ENCODE peak calls at places on chromosomes 13 and 19, in nine cellular contexts. One of them, this sample, is unnamed. For H3K4me1, the result is how much of the 10 kb centered on the place peaks cover.

GRCh38 chr13:106561551-106562170 is 6.3 kb downstream of the ARGLU1 start:
- DNase-seq in left ventricle myocardium inferior: no peak
- DNase-seq in K562: no peak
- DNase-seq in BE2C: no peak
- DNase-seq in ascending aorta: no peak
- DNase-seq in keratinocyte: no peak
- DNase-seq in GM23338: no peak
- DNase-seq in ovary: no peak
- DNase-seq in CD8-positive, alpha-beta T cell: peak
- DNase-seq in this sample: no peak

GRCh38 chr13:47499358-47500150 is 501.5 kb downstream of the SUCLA2 start:
- DNase-seq in left ventricle myocardium inferior: no peak
- DNase-seq in K562: no peak
- DNase-seq in BE2C: no peak
- DNase-seq in ascending aorta: no peak
- DNase-seq in keratinocyte: no peak
- DNase-seq in GM23338: no peak
- DNase-seq in ovary: no peak
- DNase-seq in CD8-positive, alpha-beta T cell: no peak
- DNase-seq in this sample: no peak

GRCh38 chr13:102317593-102317992 is 84.3 kb downstream of the FGF14 start:
- DNase-seq in left ventricle myocardium inferior: peak
- DNase-seq in K562: no peak
- DNase-seq in BE2C: peak
- DNase-seq in ascending aorta: peak
- DNase-seq in keratinocyte: no peak
- DNase-seq in GM23338: no peak
- DNase-seq in ovary: peak
- DNase-seq in CD8-positive, alpha-beta T cell: no peak
- DNase-seq in this sample: no peak

GRCh38 chr13:52848455-52849190 is at the start of gene PCDH8:
- DNase-seq in left ventricle myocardium inferior: no peak
- DNase-seq in K562: no peak
- DNase-seq in BE2C: peak
- DNase-seq in ascending aorta: no peak
- DNase-seq in keratinocyte: no peak
- DNase-seq in GM23338: peak
- DNase-seq in ovary: no peak
- DNase-seq in CD8-positive, alpha-beta T cell: no peak
- DNase-seq in this sample: no peak

GRCh38 chr13:76148926-76149325 is 512.8 kb downstream of the LMO7 start:
- DNase-seq in left ventricle myocardium inferior: no peak
- DNase-seq in K562: no peak
- DNase-seq in BE2C: no peak
- DNase-seq in ascending aorta: no peak
- DNase-seq in keratinocyte: no peak
- DNase-seq in GM23338: no peak
- DNase-seq in ovary: no peak
- DNase-seq in CD8-positive, alpha-beta T cell: no peak
- DNase-seq in this sample: no peak

GRCh38 chr19:48135411-48135810 is 24.8 kb upstream of the PLA2G4C start:
- DNase-seq in left ventricle myocardium inferior: no peak
- DNase-seq in K562: peak
- DNase-seq in BE2C: peak
- DNase-seq in ascending aorta: no peak
- DNase-seq in keratinocyte: no peak
- DNase-seq in GM23338: peak
- DNase-seq in ovary: no peak
- DNase-seq in CD8-positive, alpha-beta T cell: no peak
- DNase-seq in this sample: no peak

GRCh38 chr13:32969516-32969941 is 46.7 kb upstream of the KL start:
- DNase-seq in left ventricle myocardium inferior: no peak
- DNase-seq in K562: no peak
- DNase-seq in BE2C: no peak
- DNase-seq in ascending aorta: no peak
- DNase-seq in keratinocyte: no peak
- DNase-seq in GM23338: no peak
- DNase-seq in ovary: no peak
- DNase-seq in CD8-positive, alpha-beta T cell: no peak
- DNase-seq in this sample: no peak

GRCh38 chr19:48419158-48419920 is 25.9 kb downstream of the GRIN2D start:
- DNase-seq in left ventricle myocardium inferior: peak
- DNase-seq in K562: peak
- DNase-seq in BE2C: peak
- DNase-seq in ascending aorta: no peak
- DNase-seq in keratinocyte: no peak
- DNase-seq in GM23338: peak
- DNase-seq in ovary: no peak
- DNase-seq in CD8-positive, alpha-beta T cell: peak
- DNase-seq in this sample: no peak

GRCh38 chr19:16188521-16188920 is 3.3 kb downstream of the FAM32A start:
- DNase-seq in left ventricle myocardium inferior: no peak
- DNase-seq in K562: no peak
- DNase-seq in BE2C: no peak
- DNase-seq in ascending aorta: no peak
- DNase-seq in keratinocyte: no peak
- DNase-seq in GM23338: no peak
- DNase-seq in ovary: no peak
- DNase-seq in CD8-positive, alpha-beta T cell: no peak
- DNase-seq in this sample: no peak

GRCh38 chr19:16185123-16185924 is at the start of gene FAM32A:
- DNase-seq in left ventricle myocardium inferior: peak
- DNase-seq in K562: peak
- DNase-seq in BE2C: peak
- DNase-seq in ascending aorta: peak
- DNase-seq in keratinocyte: peak
- DNase-seq in GM23338: peak
- DNase-seq in ovary: peak
- DNase-seq in CD8-positive, alpha-beta T cell: peak
- DNase-seq in this sample: peak

GRCh38 chr19:16184665-16185122 is 516 bp upstream of the FAM32A start:
- DNase-seq in left ventricle myocardium inferior: no peak
- DNase-seq in K562: no peak
- DNase-seq in BE2C: no peak
- DNase-seq in ascending aorta: no peak
- DNase-seq in keratinocyte: no peak
- DNase-seq in GM23338: no peak
- DNase-seq in ovary: no peak
- DNase-seq in CD8-positive, alpha-beta T cell: no peak
- DNase-seq in this sample: no peak

GRCh38 chr19:16190198-16190597 is 5.0 kb downstream of the FAM32A start:
- DNase-seq in left ventricle myocardium inferior: no peak
- DNase-seq in K562: no peak
- DNase-seq in BE2C: no peak
- DNase-seq in ascending aorta: no peak
- DNase-seq in keratinocyte: no peak
- DNase-seq in GM23338: no peak
- DNase-seq in ovary: no peak
- DNase-seq in CD8-positive, alpha-beta T cell: no peak
- DNase-seq in this sample: no peak

GRCh38 chr19:16185925-16186234 is 670 bp downstream of the FAM32A start:
- DNase-seq in left ventricle myocardium inferior: no peak
- DNase-seq in K562: no peak
- DNase-seq in BE2C: peak
- DNase-seq in ascending aorta: peak
- DNase-seq in keratinocyte: no peak
- DNase-seq in GM23338: no peak
- DNase-seq in ovary: no peak
- DNase-seq in CD8-positive, alpha-beta T cell: no peak
- DNase-seq in this sample: no peak
- TF ChIP-seq CTCF in left ventricle myocardium inferior: peak
- TF ChIP-seq CTCF in K562: peak
- TF ChIP-seq CTCF in BE2C: no peak
- TF ChIP-seq CTCF in ascending aorta: no peak
- TF ChIP-seq CTCF in keratinocyte: peak
- TF ChIP-seq CTCF in GM23338: no peak
- TF ChIP-seq CTCF in ovary: no peak
- TF ChIP-seq CTCF in CD8-positive, alpha-beta T cell: no peak
- TF ChIP-seq CTCF in this sample: no peak

DNA sequence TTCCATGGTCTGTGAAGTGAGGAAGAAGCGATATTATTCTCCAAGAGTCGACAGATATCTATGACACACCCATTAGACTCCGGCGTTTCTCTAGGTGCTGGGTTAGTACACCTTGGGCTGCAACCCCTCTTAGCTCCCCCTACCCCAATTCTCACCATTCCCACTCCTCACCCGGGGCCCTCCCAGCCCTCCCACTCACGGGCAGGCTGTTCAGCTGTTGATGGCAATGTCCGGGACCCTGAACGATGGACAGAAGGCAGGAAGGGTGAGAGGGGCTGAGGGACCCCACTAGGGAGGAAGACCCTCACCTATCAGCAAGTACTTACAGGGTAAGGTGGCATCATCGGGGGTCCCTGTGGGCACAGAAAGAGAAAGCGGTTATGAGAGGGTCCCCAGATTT is 9.2 kb downstream of the LGALS4 start:
- DNase-seq in left ventricle myocardium inferior: no peak
- DNase-seq in K562: no peak
- DNase-seq in BE2C: no peak
- DNase-seq in ascending aorta: no peak
- DNase-seq in keratinocyte: no peak
- DNase-seq in GM23338: no peak
- DNase-seq in ovary: no peak
- DNase-seq in CD8-positive, alpha-beta T cell: no peak
- DNase-seq in this sample: no peak
- H3K4me3 ChIP-seq in left ventricle myocardium inferior: no peak
- H3K4me3 ChIP-seq in K562: no peak
- H3K4me3 ChIP-seq in BE2C: no peak
- H3K4me3 ChIP-seq in ascending aorta: no peak
- H3K4me3 ChIP-seq in keratinocyte: no peak
- H3K4me3 ChIP-seq in GM23338: no peak
- H3K4me3 ChIP-seq in ovary: no peak
- H3K4me3 ChIP-seq in CD8-positive, alpha-beta T cell: no peak
- H3K4me3 ChIP-seq in this sample: no peak

DNA sequence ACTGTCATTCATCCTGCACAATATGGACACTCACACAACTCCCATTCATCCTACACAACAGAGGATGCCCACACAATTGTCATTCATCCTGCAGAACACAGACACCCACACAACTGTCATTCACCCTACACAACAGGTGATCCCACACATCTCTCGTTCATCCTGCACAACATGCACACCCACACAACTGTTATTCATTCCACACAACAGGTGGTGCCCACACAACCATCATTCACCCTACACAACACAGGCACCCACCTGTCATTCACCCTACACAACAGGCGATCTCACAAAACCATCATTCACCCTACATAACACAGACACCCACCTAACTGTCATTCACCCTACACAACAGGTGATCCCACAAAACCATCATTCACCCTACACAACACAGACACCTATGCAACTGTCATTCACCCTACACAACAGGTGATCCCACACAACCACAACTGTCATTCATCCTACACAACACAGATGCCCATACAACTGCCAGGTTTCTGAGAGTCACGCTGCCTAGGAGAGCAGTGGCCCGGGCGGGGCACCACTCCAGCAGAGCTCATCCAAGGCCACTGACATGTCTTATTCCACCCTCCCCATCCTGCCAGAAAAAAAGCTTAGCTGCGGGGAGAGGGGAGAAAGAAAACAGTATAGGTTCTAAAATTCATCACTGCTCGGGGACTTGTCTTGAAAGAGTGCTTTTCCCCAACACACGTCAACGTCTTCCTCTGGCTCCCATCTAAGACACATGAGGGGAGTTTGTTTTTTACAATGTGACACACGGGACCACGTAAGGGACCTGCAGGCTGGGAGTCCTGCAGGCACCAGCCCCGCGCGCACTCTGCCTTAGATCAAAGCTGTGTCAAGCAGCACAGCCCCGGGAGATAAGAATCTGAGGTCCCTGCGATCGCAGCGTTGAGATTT is 44.0 kb downstream of the KLF2 start:
- DNase-seq in left ventricle myocardium inferior: no peak
- DNase-seq in K562: no peak
- DNase-seq in BE2C: no peak
- DNase-seq in ascending aorta: no peak
- DNase-seq in keratinocyte: no peak
- DNase-seq in GM23338: no peak
- DNase-seq in ovary: peak
- DNase-seq in CD8-positive, alpha-beta T cell: peak
- DNase-seq in this sample: no peak
- H3K4me1 ChIP-seq in left ventricle myocardium inferior: under half
- H3K4me1 ChIP-seq in K562: under half
- H3K4me1 ChIP-seq in BE2C: under half
- H3K4me1 ChIP-seq in ascending aorta: under half
- H3K4me1 ChIP-seq in keratinocyte: under half
- H3K4me1 ChIP-seq in GM23338: under half
- H3K4me1 ChIP-seq in ovary: under half
- H3K4me1 ChIP-seq in CD8-positive, alpha-beta T cell: half or more
- H3K4me1 ChIP-seq in this sample: under half

GRCh38 chr19:38930776-38931761 is at the start of gene MRPS12:
- DNase-seq in left ventricle myocardium inferior: peak
- DNase-seq in K562: peak
- DNase-seq in BE2C: peak
- DNase-seq in ascending aorta: peak
- DNase-seq in keratinocyte: peak
- DNase-seq in GM23338: peak
- DNase-seq in ovary: peak
- DNase-seq in CD8-positive, alpha-beta T cell: peak
- DNase-seq in this sample: peak

GRCh38 chr19:38929929-38930775 is at the start of gene SARS2:
- DNase-seq in left ventricle myocardium inferior: peak
- DNase-seq in K562: peak
- DNase-seq in BE2C: peak
- DNase-seq in ascending aorta: peak
- DNase-seq in keratinocyte: peak
- DNase-seq in GM23338: peak
- DNase-seq in ovary: peak
- DNase-seq in CD8-positive, alpha-beta T cell: peak
- DNase-seq in this sample: no peak

GRCh38 chr19:38928406-38929001 is 2.1 kb downstream of the SARS2 start:
- DNase-seq in left ventricle myocardium inferior: no peak
- DNase-seq in K562: no peak
- DNase-seq in BE2C: no peak
- DNase-seq in ascending aorta: no peak
- DNase-seq in keratinocyte: no peak
- DNase-seq in GM23338: no peak
- DNase-seq in ovary: no peak
- DNase-seq in CD8-positive, alpha-beta T cell: no peak
- DNase-seq in this sample: no peak

GRCh38 chr19:38933544-38933943 is 2.8 kb downstream of the MRPS12 start:
- DNase-seq in left ventricle myocardium inferior: no peak
- DNase-seq in K562: no peak
- DNase-seq in BE2C: no peak
- DNase-seq in ascending aorta: no peak
- DNase-seq in keratinocyte: no peak
- DNase-seq in GM23338: no peak
- DNase-seq in ovary: no peak
- DNase-seq in CD8-positive, alpha-beta T cell: no peak
- DNase-seq in this sample: no peak

DNA sequence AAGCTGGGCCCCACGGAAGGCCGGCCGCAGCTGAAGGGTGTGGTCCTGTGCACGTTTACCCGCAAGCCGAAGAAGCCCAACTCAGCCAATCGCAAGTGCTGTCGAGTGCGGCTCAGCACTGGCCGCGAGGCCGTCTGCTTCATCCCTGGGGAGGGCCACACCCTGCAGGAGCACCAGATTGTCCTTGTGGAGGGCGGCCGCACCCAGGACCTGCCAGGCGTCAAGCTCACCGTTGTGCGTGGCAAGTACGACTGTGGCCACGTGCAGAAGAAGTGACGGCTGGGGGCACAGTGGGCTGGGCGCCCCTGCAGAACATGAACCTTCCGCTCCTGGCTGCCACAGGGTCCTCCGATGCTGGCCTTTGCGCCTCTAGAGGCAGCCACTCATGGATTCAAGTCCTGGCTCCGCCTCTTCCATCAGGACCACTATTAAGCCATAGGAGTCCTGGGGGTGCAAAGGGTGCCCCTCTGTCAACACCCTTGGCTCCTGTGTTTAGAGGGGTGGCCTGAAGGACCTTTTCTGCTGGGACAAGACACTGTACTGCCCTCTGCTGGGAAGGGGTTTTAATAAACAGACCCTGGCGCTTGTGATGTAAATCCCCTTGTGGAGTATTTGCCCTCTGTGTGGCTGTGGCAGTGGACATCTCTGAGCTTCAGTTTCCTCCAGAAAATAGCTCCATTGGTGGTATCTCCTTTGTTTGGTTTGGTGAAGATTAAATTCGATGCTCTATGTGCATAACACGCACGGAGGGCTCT is 1.9 kb downstream of the MRPS12 start:
- DNase-seq in left ventricle myocardium inferior: no peak
- DNase-seq in K562: no peak
- DNase-seq in BE2C: peak
- DNase-seq in ascending aorta: no peak
- DNase-seq in keratinocyte: no peak
- DNase-seq in GM23338: peak
- DNase-seq in ovary: peak
- DNase-seq in CD8-positive, alpha-beta T cell: peak
- DNase-seq in this sample: no peak
- TF ChIP-seq CTCF in left ventricle myocardium inferior: peak
- TF ChIP-seq CTCF in K562: peak
- TF ChIP-seq CTCF in BE2C: peak
- TF ChIP-seq CTCF in ascending aorta: no peak
- TF ChIP-seq CTCF in keratinocyte: peak
- TF ChIP-seq CTCF in GM23338: peak
- TF ChIP-seq CTCF in ovary: no peak
- TF ChIP-seq CTCF in CD8-positive, alpha-beta T cell: peak
- TF ChIP-seq CTCF in this sample: peak